ENCODE peak calls at places on chromosome 20, in eight cellular contexts. X is activated naive CD4-positive, alpha-beta T cell; C is neural crest cell; I is left cardiac atrium; M is kidney epithelial cell; B is Kasumi-1; H is T follicular helper cell; J is uterus. S is an unnamed sample.

GRCh38 chr20:39850821-39851330 is 838.2 kb downstream of the MAFB start:
- DNase-seq in J (no peak), I (no peak), C (no peak), M (no peak), B (no peak), X (no peak), H (no peak), S (no peak)

GRCh38 chr20:55632592-55632991 is 372.7 kb downstream of the CBLN4 start:
- DNase-seq in J (no peak), B (no peak), C (no peak), I (no peak), X (no peak), M (no peak), H (no peak), S (no peak)

GRCh38 chr20:62605996-62606395 is 36.3 kb upstream of the SLCO4A1 start:
- DNase-seq in H (no peak), J (no peak), B (peak; percentile 22), I (no peak), M (no peak), X (no peak), C (no peak), S (no peak)

GRCh38 chr20:56383334-56383733 is 8.7 kb downstream of the AURKA start:
- DNase-seq in B (no peak), M (no peak), J (no peak), I (no peak), X (no peak), H (no peak), C (no peak), S (no peak)

GRCh38 chr20:47317127-47317895 is 39.2 kb downstream of the ZMYND8 start:
- DNase-seq in X (no peak), M (peak; percentile 90), I (peak; percentile 90), J (peak; percentile 77), B (peak; percentile 93), C (no peak), H (no peak), S (peak; percentile 65)

GRCh38 chr20:54208492-54209044 is 681 bp downstream of the PFDN4 start:
- DNase-seq in H (no peak), J (no peak), X (no peak), B (peak; percentile 5), I (no peak), M (no peak), C (no peak), S (no peak)

GRCh38 chr20:41645372-41645771 is 27.2 kb upstream of the CHD6 start:
- DNase-seq in I (no peak), J (no peak), X (no peak), C (no peak), B (no peak), M (no peak), H (no peak), S (peak; percentile 69)

GRCh38 chr20:58706150-58706892 is 13.7 kb downstream of the NPEPL1 start:
- DNase-seq in B (no peak), I (peak; percentile 4), X (no peak), C (no peak), H (no peak), M (no peak), J (peak; percentile 7), S (no peak)

GRCh38 chr20:19735446-19735845 is 22.6 kb upstream of the RIN2 start:
- DNase-seq in I (peak; percentile 82), J (peak; percentile 58), X (no peak), M (peak; percentile 75), B (no peak), H (no peak), C (no peak), S (peak; percentile 52)

GRCh38 chr20:22905667-22906066 is 129.4 kb upstream of the SSTR4 start:
- DNase-seq in C (no peak), B (no peak), H (no peak), I (peak; percentile 40), M (no peak), J (peak; percentile 19), X (no peak), S (peak; percentile 23)

GRCh38 chr20:19594896-19595295 is 163.2 kb upstream of the RIN2 start:
- DNase-seq in I (no peak), C (no peak), J (no peak), B (no peak), M (no peak), H (no peak), X (no peak), S (no peak)

GRCh38 chr20:64156136-64156885 is 7.9 kb upstream of the MYT1 start:
- DNase-seq in H (no peak), I (no peak), J (no peak), M (no peak), B (no peak), X (no peak), C (no peak), S (no peak)

GRCh38 chr20:32963176-32963575 is 41.1 kb downstream of the SUN5 start:
- DNase-seq in B (no peak), I (no peak), J (no peak), C (no peak), H (no peak), X (no peak), M (no peak), S (no peak)

GRCh38 chr20:44959082-44959895 is 908 bp downstream of the TOMM34 start:
- DNase-seq in H (peak; percentile 33), J (no peak), X (peak; percentile 12), B (peak; percentile 21), M (peak; percentile 47), I (no peak), C (no peak), S (no peak)